ENCODE peak calls at places on chromosomes 7 and 10, in four cellular contexts. One of them, this sample, is unnamed.

GRCh38 chr10:102819054-102819453 is 18.2 kb downstream of the CYP17A1 start:
- DNase-seq in adrenal gland: no peak
- DNase-seq in CD4-positive, alpha-beta T cell: no peak
- DNase-seq in tibial artery: peak; percentile 73
- DNase-seq in this sample: no peak

GRCh38 chr10:88347022-88347421 is 236.1 kb downstream of the RNLS start:
- DNase-seq in CD4-positive, alpha-beta T cell: no peak
- DNase-seq in adrenal gland: no peak
- DNase-seq in tibial artery: no peak
- DNase-seq in this sample: no peak

GRCh38 chr7:122397381-122397780 is 92.8 kb upstream of the FEZF1 start:
- DNase-seq in adrenal gland: no peak
- DNase-seq in tibial artery: no peak
- DNase-seq in CD4-positive, alpha-beta T cell: no peak
- DNase-seq in this sample: no peak

GRCh38 chr10:56449770-56450169 is 88.7 kb upstream of the ZWINT start:
- DNase-seq in adrenal gland: no peak
- DNase-seq in CD4-positive, alpha-beta T cell: no peak
- DNase-seq in tibial artery: no peak
- DNase-seq in this sample: no peak

GRCh38 chr10:126691456-126691855 is 21.0 kb upstream of the C10orf90 start:
- DNase-seq in adrenal gland: no peak
- DNase-seq in CD4-positive, alpha-beta T cell: no peak
- DNase-seq in tibial artery: no peak
- DNase-seq in this sample: no peak

GRCh38 chr10:131418686-131419085 is 107.2 kb upstream of the TCERG1L start:
- DNase-seq in adrenal gland: peak; percentile 24
- DNase-seq in tibial artery: no peak
- DNase-seq in CD4-positive, alpha-beta T cell: no peak
- DNase-seq in this sample: no peak

GRCh38 chr10:15180736-15181135 is 12.2 kb upstream of the NMT2 start:
- DNase-seq in tibial artery: no peak
- DNase-seq in adrenal gland: no peak
- DNase-seq in CD4-positive, alpha-beta T cell: no peak
- DNase-seq in this sample: no peak

GRCh38 chr7:44678096-44678467 is 70.6 kb upstream of the ZMIZ2 start:
- DNase-seq in CD4-positive, alpha-beta T cell: no peak
- DNase-seq in adrenal gland: no peak
- DNase-seq in tibial artery: no peak
- DNase-seq in this sample: no peak

GRCh38 chr7:38863609-38864291 is 45.2 kb downstream of the VPS41 start:
- DNase-seq in tibial artery: no peak
- DNase-seq in adrenal gland: no peak
- DNase-seq in CD4-positive, alpha-beta T cell: no peak
- DNase-seq in this sample: peak; percentile 91

GRCh38 chr10:78028438-78029293 is 649 bp downstream of the POLR3A start:
- DNase-seq in tibial artery: no peak
- DNase-seq in adrenal gland: peak; percentile 51
- DNase-seq in CD4-positive, alpha-beta T cell: peak; percentile 7
- DNase-seq in this sample: peak; percentile 28

GRCh38 chr10:47246409-47247189 is 53.4 kb upstream of the GDF10 start:
- DNase-seq in adrenal gland: no peak
- DNase-seq in tibial artery: no peak
- DNase-seq in CD4-positive, alpha-beta T cell: no peak
- DNase-seq in this sample: no peak

GRCh38 chr10:113539789-113540188 is 13.1 kb upstream of the HABP2 start:
- DNase-seq in tibial artery: peak; percentile 41
- DNase-seq in adrenal gland: peak; percentile 71
- DNase-seq in CD4-positive, alpha-beta T cell: no peak
- DNase-seq in this sample: no peak

GRCh38 chr10:82683989-82684388 is 809.0 kb downstream of the NRG3 start:
- DNase-seq in tibial artery: no peak
- DNase-seq in adrenal gland: no peak
- DNase-seq in CD4-positive, alpha-beta T cell: no peak
- DNase-seq in this sample: no peak

GRCh38 chr10:103095005-103095404 is 98.1 kb downstream of the NT5C2 start:
- DNase-seq in CD4-positive, alpha-beta T cell: no peak
- DNase-seq in tibial artery: no peak
- DNase-seq in adrenal gland: no peak
- DNase-seq in this sample: no peak

GRCh38 chr10:127100983-127101615 is 95.3 kb downstream of the INSYN2A start:
- DNase-seq in adrenal gland: no peak
- DNase-seq in CD4-positive, alpha-beta T cell: no peak
- DNase-seq in tibial artery: no peak
- DNase-seq in this sample: no peak

GRCh38 chr7:602341-603141 is 82.9 kb upstream of the PDGFA start:
- DNase-seq in tibial artery: no peak
- DNase-seq in adrenal gland: no peak
- DNase-seq in CD4-positive, alpha-beta T cell: no peak
- DNase-seq in this sample: peak; percentile 31

GRCh38 chr7:24727165-24728120 is 29.8 kb downstream of the GSDME start:
- DNase-seq in adrenal gland: no peak
- DNase-seq in tibial artery: peak; percentile 68
- DNase-seq in CD4-positive, alpha-beta T cell: no peak
- DNase-seq in this sample: no peak

GRCh38 chr7:67462781-67463191 is 466.2 kb downstream of the TYW1 start:
- DNase-seq in CD4-positive, alpha-beta T cell: no peak
- DNase-seq in adrenal gland: peak; percentile 10
- DNase-seq in tibial artery: no peak
- DNase-seq in this sample: no peak

GRCh38 chr10:63763744-63764143 is 242.5 kb downstream of the REEP3 start:
- DNase-seq in adrenal gland: no peak
- DNase-seq in tibial artery: no peak
- DNase-seq in CD4-positive, alpha-beta T cell: no peak
- DNase-seq in this sample: no peak

GRCh38 chr10:930415-931325 is 835 bp downstream of the LARP4B start:
- DNase-seq in tibial artery: no peak
- DNase-seq in adrenal gland: peak; percentile 55
- DNase-seq in CD4-positive, alpha-beta T cell: no peak
- DNase-seq in this sample: peak; percentile 66

GRCh38 chr10:821322-821721 is 110.2 kb downstream of the LARP4B start:
- DNase-seq in tibial artery: no peak
- DNase-seq in CD4-positive, alpha-beta T cell: no peak
- DNase-seq in adrenal gland: no peak
- DNase-seq in this sample: no peak

GRCh38 chr7:137967143-137968018 is 34.5 kb downstream of the CREB3L2 start:
- DNase-seq in adrenal gland: no peak
- DNase-seq in CD4-positive, alpha-beta T cell: no peak
- DNase-seq in tibial artery: no peak
- DNase-seq in this sample: no peak

GRCh38 chr7:118436663-118437062 is 212.2 kb downstream of the ANKRD7 start:
- DNase-seq in CD4-positive, alpha-beta T cell: no peak
- DNase-seq in adrenal gland: no peak
- DNase-seq in tibial artery: no peak
- DNase-seq in this sample: no peak

DNA sequence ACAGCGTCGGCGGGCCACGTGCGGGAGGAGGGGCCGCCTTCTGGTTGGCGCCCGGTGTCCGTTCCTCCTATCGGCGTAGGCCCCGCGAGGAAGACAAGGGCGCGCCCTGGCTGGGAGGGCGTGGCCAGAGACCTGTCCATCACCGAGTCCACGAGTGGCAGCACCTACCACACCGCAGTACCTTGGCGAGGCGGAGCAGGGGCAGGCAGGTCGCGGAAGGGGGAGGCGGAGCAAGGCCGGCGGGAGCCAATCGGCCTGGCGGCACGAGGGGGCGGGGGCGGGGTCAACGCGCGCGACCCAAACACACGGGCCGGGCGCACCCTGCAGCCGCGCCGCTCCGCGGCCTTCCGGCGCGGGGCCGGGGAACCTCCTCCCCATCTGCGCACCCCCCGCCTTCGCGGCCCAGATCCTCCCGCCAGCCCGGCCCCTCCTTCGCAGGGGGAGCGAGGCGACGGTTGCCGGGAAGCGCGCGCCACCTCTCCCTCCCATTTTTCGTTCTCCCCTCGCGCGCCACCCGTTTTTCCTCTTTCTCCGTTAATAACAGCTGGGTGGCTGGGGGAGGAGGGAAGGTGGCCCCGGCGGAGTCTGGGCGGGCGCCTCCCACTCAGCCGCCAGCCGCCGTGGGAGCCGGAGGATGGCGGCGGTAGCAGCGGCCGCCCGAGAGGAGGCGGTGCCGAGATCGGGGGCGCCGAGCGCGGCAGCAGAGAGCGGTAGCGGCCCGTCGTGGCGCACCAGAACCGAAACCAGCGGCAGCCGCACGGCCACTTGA is at the start of gene ZNRF2:
- DNase-seq in tibial artery: peak; percentile 99
- DNase-seq in CD4-positive, alpha-beta T cell: peak; percentile 98
- DNase-seq in adrenal gland: peak; percentile 100
- DNase-seq in this sample: peak; percentile 100
- H3K27ac ChIP-seq in tibial artery: peak within 1 kb of the TSS; percentile 98
- H3K27ac ChIP-seq in CD4-positive, alpha-beta T cell: peak within 1 kb of the TSS; percentile 78
- H3K27ac ChIP-seq in adrenal gland: peak within 1 kb of the TSS; percentile 91
- H3K27ac ChIP-seq in this sample: peak within 1 kb of the TSS; percentile 99

GRCh38 chr10:97547889-97548485 is 24.6 kb upstream of the ANKRD2 start:
- DNase-seq in CD4-positive, alpha-beta T cell: no peak
- DNase-seq in adrenal gland: no peak
- DNase-seq in tibial artery: no peak
- DNase-seq in this sample: no peak

GRCh38 chr10:97548828-97549455 is 23.6 kb upstream of the ANKRD2 start:
- DNase-seq in tibial artery: no peak
- DNase-seq in adrenal gland: no peak
- DNase-seq in CD4-positive, alpha-beta T cell: no peak
- DNase-seq in this sample: no peak

GRCh38 chr10:97549587-97550322 is 22.8 kb upstream of the ANKRD2 start:
- DNase-seq in tibial artery: no peak
- DNase-seq in CD4-positive, alpha-beta T cell: no peak
- DNase-seq in adrenal gland: no peak
- DNase-seq in this sample: no peak

GRCh38 chr10:97551271-97551670 is 21.3 kb upstream of the ANKRD2 start:
- DNase-seq in CD4-positive, alpha-beta T cell: no peak
- DNase-seq in adrenal gland: no peak
- DNase-seq in tibial artery: no peak
- DNase-seq in this sample: no peak

DNA sequence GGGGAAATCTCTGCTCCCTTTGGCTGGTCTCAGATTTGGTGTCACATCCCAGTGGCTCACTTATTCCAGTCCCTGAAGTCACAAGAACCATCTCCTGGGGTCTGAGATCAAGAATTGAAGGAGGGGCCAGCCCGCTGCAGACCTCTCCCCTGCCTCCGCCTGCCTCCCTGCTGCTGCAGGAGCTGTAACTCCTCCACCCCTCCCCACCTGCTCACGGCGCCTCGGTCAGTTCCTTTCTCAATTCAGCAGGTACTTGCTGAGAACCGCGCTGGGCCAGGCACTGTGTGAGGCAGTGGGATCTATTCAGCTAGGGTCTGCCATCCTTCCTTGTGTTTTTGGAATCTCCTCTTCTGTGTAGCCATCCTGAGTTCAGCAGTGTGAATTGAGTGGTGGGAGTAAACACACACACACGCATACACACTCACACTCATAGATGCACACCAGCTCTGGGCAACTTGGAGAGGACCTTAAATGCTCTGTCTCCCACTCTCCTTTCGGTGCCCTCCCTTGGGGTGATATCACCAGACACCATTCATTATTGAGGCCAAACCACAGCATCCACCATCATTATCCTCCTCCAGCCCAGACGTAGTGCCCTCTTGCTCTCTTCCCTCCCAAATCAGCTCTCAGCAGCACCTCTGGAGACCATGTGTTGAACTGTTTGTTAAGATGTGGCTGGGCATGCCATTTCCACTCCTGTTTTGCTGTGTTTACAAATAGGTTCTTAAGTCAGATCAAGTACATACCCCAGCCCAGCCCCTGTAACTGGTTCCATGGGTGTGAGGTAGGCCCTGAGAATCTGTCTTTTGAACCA is 22.0 kb upstream of the ANKRD2 start:
- DNase-seq in tibial artery: no peak
- DNase-seq in adrenal gland: no peak
- DNase-seq in CD4-positive, alpha-beta T cell: no peak
- DNase-seq in this sample: no peak
- TF ChIP-seq CTCF in tibial artery: no peak
- TF ChIP-seq CTCF in adrenal gland: no peak
- TF ChIP-seq CTCF in CD4-positive, alpha-beta T cell: no peak
- TF ChIP-seq CTCF in this sample: no peak

GRCh38 chr7:27150568-27151340 is 1.6 kb downstream of the HOXA3 start:
- DNase-seq in tibial artery: peak; percentile 81
- DNase-seq in adrenal gland: peak; percentile 86
- DNase-seq in CD4-positive, alpha-beta T cell: peak; percentile 48
- DNase-seq in this sample: peak; percentile 55
- H3K27ac ChIP-seq in tibial artery: peak overlapping the region; percentile 95
- H3K27ac ChIP-seq in adrenal gland: peak overlapping the region; percentile 66
- H3K27ac ChIP-seq in CD4-positive, alpha-beta T cell: no peak overlapping the region
- H3K27ac ChIP-seq in this sample: no peak overlapping the region

GRCh38 chr7:95493844-95494243 is 8.1 kb downstream of the ASB4 start:
- DNase-seq in CD4-positive, alpha-beta T cell: no peak
- DNase-seq in tibial artery: no peak
- DNase-seq in adrenal gland: no peak
- DNase-seq in this sample: no peak
- TF ChIP-seq CTCF in CD4-positive, alpha-beta T cell: no peak
- TF ChIP-seq CTCF in tibial artery: no peak
- TF ChIP-seq CTCF in adrenal gland: no peak
- TF ChIP-seq CTCF in this sample: no peak

GRCh38 chr10:72690071-72690755 is 1.7 kb upstream of the MCU start:
- DNase-seq in adrenal gland: no peak
- DNase-seq in tibial artery: no peak
- DNase-seq in CD4-positive, alpha-beta T cell: no peak
- DNase-seq in this sample: no peak
- H3K27ac ChIP-seq in adrenal gland: no peak overlapping the region
- H3K27ac ChIP-seq in tibial artery: no peak overlapping the region
- H3K27ac ChIP-seq in CD4-positive, alpha-beta T cell: no peak overlapping the region
- H3K27ac ChIP-seq in this sample: no peak overlapping the region

DNA sequence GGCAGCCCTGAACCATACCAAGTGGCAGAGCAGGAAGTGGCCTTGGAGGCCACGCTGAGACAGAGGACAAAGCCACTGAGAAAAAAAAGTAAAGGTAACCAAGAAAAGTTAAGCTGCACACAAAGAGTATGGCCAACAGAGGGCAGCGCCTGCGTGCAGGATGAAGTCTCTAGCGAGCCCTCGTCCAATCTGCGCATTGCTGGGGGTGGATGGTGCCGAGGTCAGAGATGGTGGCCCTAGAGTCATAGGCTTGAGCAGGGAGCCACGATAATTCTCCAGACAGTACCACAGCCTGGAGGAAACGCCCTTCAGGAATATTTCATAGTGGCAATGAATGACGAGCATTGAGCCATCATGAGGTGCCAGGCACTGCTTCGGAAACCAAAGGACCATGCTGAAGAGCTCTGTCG is 9.7 kb downstream of the ATP6V0E2 start:
- DNase-seq in CD4-positive, alpha-beta T cell: no peak
- DNase-seq in tibial artery: peak; percentile 59
- DNase-seq in adrenal gland: peak; percentile 71
- DNase-seq in this sample: peak; percentile 81
- TF ChIP-seq CTCF in CD4-positive, alpha-beta T cell: peak; percentile 76
- TF ChIP-seq CTCF in tibial artery: peak; percentile 66
- TF ChIP-seq CTCF in adrenal gland: peak; percentile 56
- TF ChIP-seq CTCF in this sample: peak; percentile 52

GRCh38 chr7:140489021-140489349 is 9.7 kb upstream of the MKRN1 start:
- DNase-seq in adrenal gland: no peak
- DNase-seq in CD4-positive, alpha-beta T cell: no peak
- DNase-seq in tibial artery: no peak
- DNase-seq in this sample: no peak

GRCh38 chr7:140479739-140480084 is 407 bp upstream of the MKRN1 start:
- DNase-seq in CD4-positive, alpha-beta T cell: no peak
- DNase-seq in tibial artery: no peak
- DNase-seq in adrenal gland: no peak
- DNase-seq in this sample: no peak

GRCh38 chr7:140485463-140486265 is 6.4 kb upstream of the MKRN1 start:
- DNase-seq in CD4-positive, alpha-beta T cell: no peak
- DNase-seq in tibial artery: no peak
- DNase-seq in adrenal gland: no peak
- DNase-seq in this sample: no peak

GRCh38 chr7:140484951-140485350 is 5.6 kb upstream of the MKRN1 start:
- DNase-seq in adrenal gland: no peak
- DNase-seq in CD4-positive, alpha-beta T cell: no peak
- DNase-seq in tibial artery: no peak
- DNase-seq in this sample: no peak

GRCh38 chr7:140484479-140484878 is 5.2 kb upstream of the MKRN1 start:
- DNase-seq in tibial artery: no peak
- DNase-seq in CD4-positive, alpha-beta T cell: no peak
- DNase-seq in adrenal gland: no peak
- DNase-seq in this sample: no peak
- H3K27ac ChIP-seq in tibial artery: no peak overlapping the region
- H3K27ac ChIP-seq in CD4-positive, alpha-beta T cell: no peak overlapping the region
- H3K27ac ChIP-seq in adrenal gland: no peak overlapping the region
- H3K27ac ChIP-seq in this sample: no peak overlapping the region

This sample was measured in body of pancreas.